ENCODE peak calls at places on chromosomes 16 and 17, in six cellular contexts. F is hippocampal formation, J is tibial artery, I is cerebellar nuclear complex, K is astrocyte of the spinal cord, O is EL. P is an unnamed sample.

GRCh38 chr16:56368545-56368944 is 56.8 kb downstream of the AMFR start:
- DNase-seq in K (no peak), F (no peak), I (no peak), O (no peak), J (no peak), P (no peak)

GRCh38 chr16:65111306-65111705 is 10.6 kb downstream of the CDH11 start:
- DNase-seq in K (no peak), J (no peak), O (peak; percentile 23), I (no peak), F (no peak), P (no peak)

GRCh38 chr16:50207652-50208051 is 54.5 kb downstream of the TENT4B start:
- DNase-seq in O (peak; percentile 65), F (no peak), I (no peak), K (peak; percentile 74), J (no peak), P (no peak)

GRCh38 chr16:87348616-87349157 is 31.5 kb upstream of the C16orf95 start:
- DNase-seq in O (no peak), F (no peak), I (no peak), J (no peak), K (no peak), P (no peak)

GRCh38 chr17:21457051-21458026 is 81.2 kb downstream of the KCNJ12 start:
- DNase-seq in O (peak; percentile 94), K (peak; percentile 92), J (peak; percentile 77), F (peak; percentile 5), I (no peak), P (peak; percentile 17)

GRCh38 chr17:8268550-8269298 is 19.6 kb downstream of the PFAS start:
- DNase-seq in K (no peak), I (no peak), O (no peak), J (no peak), F (no peak), P (no peak)

GRCh38 chr17:40069751-40070643 is 7.2 kb downstream of the THRA start:
- DNase-seq in F (no peak), K (peak; percentile 52), J (no peak), O (peak; percentile 53), I (peak; percentile 26), P (peak; percentile 9)

GRCh38 chr16:81711609-81712329 is 67.3 kb upstream of the PLCG2 start:
- DNase-seq in J (no peak), I (no peak), K (peak; percentile 98), O (peak; percentile 95), F (no peak), P (no peak)

GRCh38 chr16:57140866-57141668 is 44.8 kb downstream of the PSME3IP1 start:
- DNase-seq in O (no peak), K (no peak), I (no peak), J (no peak), F (no peak), P (no peak)

GRCh38 chr17:44906987-44907681 is 7.9 kb upstream of the EFTUD2 start:
- DNase-seq in F (no peak), J (no peak), K (no peak), I (no peak), O (no peak), P (no peak)

GRCh38 chr17:66934040-66934439 is 30.5 kb upstream of the CACNG4 start:
- DNase-seq in F (no peak), K (no peak), I (no peak), O (no peak), J (no peak), P (no peak)

GRCh38 chr17:51230306-51230705 is 29.5 kb downstream of the MBTD1 start:
- DNase-seq in O (no peak), K (no peak), J (no peak), I (no peak), F (no peak), P (no peak)

GRCh38 chr16:28219283-28219682 is 7.5 kb upstream of the XPO6 start:
- DNase-seq in F (no peak), I (no peak), K (peak; percentile 32), J (no peak), O (no peak), P (no peak)

GRCh38 chr16:81335669-81336068 is 20.9 kb downstream of the GAN start:
- DNase-seq in O (no peak), K (no peak), F (no peak), J (no peak), I (no peak), P (no peak)

GRCh38 chr16:4839942-4840341 is 7.1 kb downstream of the GLYR1 start:
- DNase-seq in K (no peak), I (no peak), O (no peak), J (no peak), F (no peak), P (no peak)

GRCh38 chr17:18323007-18323406 is 7.9 kb downstream of the SMCR8 start:
- DNase-seq in J (no peak), F (no peak), O (peak; percentile 37), K (no peak), I (no peak), P (no peak)

GRCh38 chr17:82231562-82232321 is 2.9 kb downstream of the SLC16A3 start:
- DNase-seq in I (no peak), K (no peak), J (peak; percentile 85), O (peak; percentile 74), F (no peak), P (no peak)

GRCh38 chr17:73354423-73355284 is 42.9 kb upstream of the CDC42EP4 start:
- DNase-seq in F (no peak), J (no peak), I (no peak), O (no peak), K (no peak), P (no peak)

GRCh38 chr17:13365331-13365730 is 236.4 kb downstream of the HS3ST3A1 start:
- DNase-seq in F (no peak), O (peak; percentile 54), I (no peak), K (no peak), J (no peak), P (no peak)

GRCh38 chr16:21727344-21727743 is 63.6 kb downstream of the OTOA start:
- DNase-seq in I (no peak), K (no peak), F (no peak), J (no peak), O (no peak), P (no peak)

GRCh38 chr17:43810823-43811222 is 22.1 kb downstream of the MPP3 start:
- DNase-seq in J (no peak), K (no peak), O (no peak), F (no peak), I (no peak), P (no peak)

GRCh38 chr17:48639136-48639535 is 13.0 kb upstream of the HOXB9 start:
- DNase-seq in F (no peak), K (no peak), I (no peak), J (no peak), O (no peak), P (no peak)

GRCh38 chr16:50505714-50506542 is 42.3 kb upstream of the NKD1 start:
- DNase-seq in K (no peak), O (no peak), F (no peak), J (no peak), I (no peak), P (no peak)

GRCh38 chr16:6864244-6864643 is 468.4 kb upstream of the RBFOX1 start:
- DNase-seq in O (no peak), K (no peak), F (no peak), J (no peak), I (no peak), P (no peak)

GRCh38 chr17:41836550-41837196 is 641 bp upstream of the NT5C3B start:
- DNase-seq in J (no peak), K (no peak), O (no peak), I (no peak), F (no peak), P (no peak)

GRCh38 chr17:51948128-51948527 is 210.4 kb downstream of the CA10 start:
- DNase-seq in F (no peak), I (no peak), K (no peak), J (no peak), O (peak; percentile 34), P (no peak)

GRCh38 chr17:58388302-58389190 is 28.8 kb downstream of the RNF43 start:
- DNase-seq in K (peak; percentile 5), I (no peak), O (no peak), J (no peak), F (no peak), P (no peak)

GRCh38 chr17:76150712-76151622 is 9.9 kb upstream of the FOXJ1 start:
- DNase-seq in F (no peak), J (no peak), O (no peak), I (no peak), K (no peak), P (no peak)

GRCh38 chr16:88999457-89000206 is 22.6 kb upstream of the CBFA2T3 start:
- DNase-seq in J (no peak), O (no peak), K (no peak), F (no peak), I (no peak), P (no peak)

GRCh38 chr17:71656987-71657858 is 463.6 kb upstream of the SOX9 start:
- DNase-seq in F (no peak), O (no peak), I (no peak), K (no peak), J (no peak), P (no peak)

GRCh38 chr17:72373910-72374741 is 253.3 kb downstream of the SOX9 start:
- DNase-seq in J (no peak), I (peak; percentile 56), K (peak; percentile 66), O (no peak), F (no peak), P (no peak)

GRCh38 chr17:75173526-75173925 is 9.2 kb downstream of the SUMO2 start:
- DNase-seq in I (no peak), F (no peak), K (no peak), J (no peak), O (no peak), P (no peak)

GRCh38 chr16:65672960-65673359 is 551.1 kb upstream of the CDH11 start:
- DNase-seq in F (no peak), O (peak; percentile 61), K (no peak), J (no peak), I (no peak), P (no peak)

GRCh38 chr17:61451538-61452300 is 503 bp upstream of the TBX4 start:
- DNase-seq in O (no peak), J (no peak), F (no peak), I (no peak), K (no peak), P (no peak)

GRCh38 chr16:70161350-70161749 is 12.2 kb upstream of the CLEC18C start:
- DNase-seq in J (no peak), K (no peak), I (no peak), O (no peak), F (no peak), P (no peak)